ENCODE peak calls at places on chromosomes 11 and 22, in seven cellular contexts. J is CD4-positive, CD25-positive, alpha-beta regulatory T cell; G is cardiac fibroblast; E is amniotic stem cell; P is AG09309; V is PC-3; I is GM23248. Q is an unnamed sample.

GRCh38 chr11:122440783-122441701 is 214.5 kb upstream of the UBASH3B start:
- DNase-seq in I (peak; percentile 67), V (no peak), P (no peak), G (peak; percentile 32), J (no peak), E (no peak), Q (peak; percentile 38)

GRCh38 chr11:42315267-42315666 is 855.8 kb upstream of the LRRC4C start:
- DNase-seq in J (no peak), G (peak; percentile 61), I (no peak), E (no peak), P (no peak), V (peak; percentile 73), Q (no peak)

GRCh38 chr11:102421262-102421661 is 31.3 kb downstream of the TMEM123 start:
- DNase-seq in J (peak; percentile 52), I (no peak), G (no peak), E (no peak), V (no peak), P (no peak), Q (no peak)

GRCh38 chr22:45731041-45731797 is 59.6 kb downstream of the ATXN10 start:
- DNase-seq in G (peak; percentile 16), E (no peak), P (no peak), I (peak; percentile 58), J (no peak), V (peak; percentile 15), Q (no peak)

GRCh38 chr11:22193348-22194051 is 615 bp downstream of the ANO5 start:
- DNase-seq in I (peak; percentile 1), J (no peak), G (no peak), V (no peak), E (no peak), P (no peak), Q (peak; percentile 88)

GRCh38 chr11:12239396-12240298 is 129.3 kb downstream of the MICAL2 start:
- DNase-seq in P (no peak), G (no peak), V (peak; percentile 66), I (peak; percentile 45), E (no peak), J (no peak), Q (no peak)

GRCh38 chr11:134050541-134051383 is 18.1 kb upstream of the JAM3 start:
- DNase-seq in V (peak; percentile 72), J (peak; percentile 73), I (peak; percentile 80), P (no peak), E (no peak), G (peak; percentile 68), Q (peak; percentile 83)

GRCh38 chr11:131373756-131374155 is 3.3 kb downstream of the NTM start:
- DNase-seq in P (no peak), E (no peak), G (no peak), V (no peak), I (no peak), J (no peak), Q (no peak)

GRCh38 chr11:124915541-124916369 is 3.3 kb upstream of the HEPN1 start:
- DNase-seq in P (no peak), G (no peak), E (no peak), V (no peak), I (peak; percentile 65), J (no peak), Q (no peak)

GRCh38 chr22:20033045-20033706 is 12.3 kb downstream of the TANGO2 start:
- DNase-seq in G (peak; percentile 33), J (no peak), I (no peak), P (no peak), V (no peak), E (no peak), Q (peak; percentile 43)

GRCh38 chr11:64544616-64545296 is 46.3 kb upstream of the SLC22A12 start:
- DNase-seq in J (no peak), I (no peak), E (no peak), V (no peak), P (no peak), G (no peak), Q (no peak)

GRCh38 chr11:107780775-107781174 is 68.9 kb upstream of the SLN start:
- DNase-seq in I (no peak), E (no peak), P (no peak), J (no peak), V (peak; percentile 63), G (no peak), Q (no peak)

GRCh38 chr22:48806227-48806781 is 1021.4 kb downstream of the BRD1 start:
- DNase-seq in I (no peak), V (no peak), E (no peak), J (no peak), G (no peak), P (no peak), Q (no peak)

GRCh38 chr22:23850136-23850611 is 7.5 kb upstream of the SLC2A11 start:
- DNase-seq in G (no peak), J (no peak), I (no peak), P (no peak), E (no peak), V (no peak), Q (peak; percentile 79)

GRCh38 chr22:47067331-47067890 is 305.0 kb downstream of the TBC1D22A start:
- DNase-seq in J (no peak), E (no peak), V (no peak), P (no peak), I (no peak), G (no peak), Q (no peak)

GRCh38 chr22:30074147-30074546 is 6.1 kb upstream of the HORMAD2 start:
- DNase-seq in J (no peak), V (no peak), I (no peak), E (no peak), G (no peak), P (no peak), Q (no peak)

GRCh38 chr11:67389477-67389876 is 2.3 kb upstream of the RAD9A start:
- DNase-seq in I (peak; percentile 53), V (peak; percentile 75), P (no peak), J (peak; percentile 55), E (no peak), G (no peak), Q (no peak)

GRCh38 chr11:124970925-124971324 is 16.9 kb downstream of the CCDC15 start:
- DNase-seq in J (no peak), I (peak; percentile 47), V (peak; percentile 76), G (peak; percentile 39), E (no peak), P (no peak), Q (no peak)

GRCh38 chr11:133726576-133726975 is 118.7 kb downstream of the SPATA19 start:
- DNase-seq in V (no peak), E (no peak), G (no peak), I (no peak), J (no peak), P (no peak), Q (no peak)

GRCh38 chr11:64894070-64894811 is 15.8 kb upstream of the EHD1 start:
- DNase-seq in P (no peak), V (peak; percentile 83), G (peak; percentile 78), I (peak; percentile 77), J (peak; percentile 86), E (no peak), Q (peak; percentile 49)